ENCODE peak calls at places on chromosome 15, in four cellular contexts. One of them, this sample, is unnamed.

GRCh38 chr15:83545803-83546534 is 98.8 kb downstream of the SH3GL3 start:
- DNase-seq in astrocyte of the hippocampus: no peak
- DNase-seq in T-cell: no peak
- DNase-seq in stimulated activated CD8-positive, alpha-beta memory T cell treated with anti-CD3 and anti-CD28 coated beads, Interleukin-2, amount 100 ng/mL, for 48 hours: no peak
- DNase-seq in this sample: no peak

GRCh38 chr15:21269121-21269520 is 171.2 kb downstream of the POTEB3 start:
- DNase-seq in astrocyte of the hippocampus: no peak
- DNase-seq in T-cell: no peak
- DNase-seq in stimulated activated CD8-positive, alpha-beta memory T cell treated with anti-CD3 and anti-CD28 coated beads, Interleukin-2, amount 100 ng/mL, for 48 hours: no peak
- DNase-seq in this sample: no peak

GRCh38 chr15:57251941-57252340 is 124.4 kb upstream of the CGNL1 start:
- DNase-seq in astrocyte of the hippocampus: peak
- DNase-seq in T-cell: no peak
- DNase-seq in stimulated activated CD8-positive, alpha-beta memory T cell treated with anti-CD3 and anti-CD28 coated beads, Interleukin-2, amount 100 ng/mL, for 48 hours: no peak
- DNase-seq in this sample: no peak

GRCh38 chr15:78225783-78226541 is 8.4 kb downstream of the ACSBG1 start:
- DNase-seq in astrocyte of the hippocampus: peak
- DNase-seq in T-cell: no peak
- DNase-seq in stimulated activated CD8-positive, alpha-beta memory T cell treated with anti-CD3 and anti-CD28 coated beads, Interleukin-2, amount 100 ng/mL, for 48 hours: no peak
- DNase-seq in this sample: no peak

GRCh38 chr15:45023659-45024320 is 795 bp downstream of the SORD start:
- DNase-seq in astrocyte of the hippocampus: peak
- DNase-seq in T-cell: no peak
- DNase-seq in stimulated activated CD8-positive, alpha-beta memory T cell treated with anti-CD3 and anti-CD28 coated beads, Interleukin-2, amount 100 ng/mL, for 48 hours: no peak
- DNase-seq in this sample: no peak

GRCh38 chr15:48553559-48553958 is 92.0 kb downstream of the FBN1 start:
- DNase-seq in astrocyte of the hippocampus: no peak
- DNase-seq in T-cell: no peak
- DNase-seq in stimulated activated CD8-positive, alpha-beta memory T cell treated with anti-CD3 and anti-CD28 coated beads, Interleukin-2, amount 100 ng/mL, for 48 hours: no peak
- DNase-seq in this sample: no peak

GRCh38 chr15:78620839-78621421 is at the start of gene CHRNA3:
- DNase-seq in astrocyte of the hippocampus: no peak
- DNase-seq in T-cell: no peak
- DNase-seq in stimulated activated CD8-positive, alpha-beta memory T cell treated with anti-CD3 and anti-CD28 coated beads, Interleukin-2, amount 100 ng/mL, for 48 hours: no peak
- DNase-seq in this sample: peak

GRCh38 chr15:100764778-100765457 is 114.7 kb upstream of the ALDH1A3 start:
- DNase-seq in astrocyte of the hippocampus: peak
- DNase-seq in T-cell: no peak
- DNase-seq in stimulated activated CD8-positive, alpha-beta memory T cell treated with anti-CD3 and anti-CD28 coated beads, Interleukin-2, amount 100 ng/mL, for 48 hours: no peak
- DNase-seq in this sample: peak

GRCh38 chr15:55907797-55908196 is 85.6 kb downstream of the NEDD4 start:
- DNase-seq in astrocyte of the hippocampus: peak
- DNase-seq in T-cell: no peak
- DNase-seq in stimulated activated CD8-positive, alpha-beta memory T cell treated with anti-CD3 and anti-CD28 coated beads, Interleukin-2, amount 100 ng/mL, for 48 hours: no peak
- DNase-seq in this sample: peak

GRCh38 chr15:92882697-92883642 is 17.2 kb upstream of the CHD2 start:
- DNase-seq in astrocyte of the hippocampus: peak
- DNase-seq in T-cell: peak
- DNase-seq in stimulated activated CD8-positive, alpha-beta memory T cell treated with anti-CD3 and anti-CD28 coated beads, Interleukin-2, amount 100 ng/mL, for 48 hours: no peak
- DNase-seq in this sample: no peak

GRCh38 chr15:64651573-64652260 is 123.7 kb downstream of the RBPMS2 start:
- DNase-seq in astrocyte of the hippocampus: peak
- DNase-seq in T-cell: peak
- DNase-seq in stimulated activated CD8-positive, alpha-beta memory T cell treated with anti-CD3 and anti-CD28 coated beads, Interleukin-2, amount 100 ng/mL, for 48 hours: peak
- DNase-seq in this sample: peak

GRCh38 chr15:85473455-85473854 is 93.1 kb downstream of the AKAP13 start:
- DNase-seq in astrocyte of the hippocampus: peak
- DNase-seq in T-cell: no peak
- DNase-seq in stimulated activated CD8-positive, alpha-beta memory T cell treated with anti-CD3 and anti-CD28 coated beads, Interleukin-2, amount 100 ng/mL, for 48 hours: no peak
- DNase-seq in this sample: peak

GRCh38 chr15:89490550-89491315 is 5.7 kb downstream of the RHCG start:
- DNase-seq in astrocyte of the hippocampus: no peak
- DNase-seq in T-cell: no peak
- DNase-seq in stimulated activated CD8-positive, alpha-beta memory T cell treated with anti-CD3 and anti-CD28 coated beads, Interleukin-2, amount 100 ng/mL, for 48 hours: no peak
- DNase-seq in this sample: peak

GRCh38 chr15:90774731-90775521 is 57.8 kb downstream of the BLM start:
- DNase-seq in astrocyte of the hippocampus: peak
- DNase-seq in T-cell: no peak
- DNase-seq in stimulated activated CD8-positive, alpha-beta memory T cell treated with anti-CD3 and anti-CD28 coated beads, Interleukin-2, amount 100 ng/mL, for 48 hours: no peak
- DNase-seq in this sample: no peak

GRCh38 chr15:43376017-43376705 is 5.3 kb downstream of the TUBGCP4 start:
- DNase-seq in astrocyte of the hippocampus: peak
- DNase-seq in T-cell: peak
- DNase-seq in stimulated activated CD8-positive, alpha-beta memory T cell treated with anti-CD3 and anti-CD28 coated beads, Interleukin-2, amount 100 ng/mL, for 48 hours: no peak
- DNase-seq in this sample: peak

GRCh38 chr15:45026646-45027045 is 3.7 kb downstream of the SORD start:
- DNase-seq in astrocyte of the hippocampus: peak
- DNase-seq in T-cell: no peak
- DNase-seq in stimulated activated CD8-positive, alpha-beta memory T cell treated with anti-CD3 and anti-CD28 coated beads, Interleukin-2, amount 100 ng/mL, for 48 hours: no peak
- DNase-seq in this sample: no peak

GRCh38 chr15:64783796-64784195 is 8.4 kb upstream of the RBPMS2 start:
- DNase-seq in astrocyte of the hippocampus: no peak
- DNase-seq in T-cell: no peak
- DNase-seq in stimulated activated CD8-positive, alpha-beta memory T cell treated with anti-CD3 and anti-CD28 coated beads, Interleukin-2, amount 100 ng/mL, for 48 hours: no peak
- DNase-seq in this sample: no peak

GRCh38 chr15:86021281-86022264 is 58.1 kb upstream of the AGBL1 start:
- DNase-seq in astrocyte of the hippocampus: peak
- DNase-seq in T-cell: no peak
- DNase-seq in stimulated activated CD8-positive, alpha-beta memory T cell treated with anti-CD3 and anti-CD28 coated beads, Interleukin-2, amount 100 ng/mL, for 48 hours: no peak
- DNase-seq in this sample: peak

GRCh38 chr15:46091860-46092450 is 457.1 kb downstream of the SQOR start:
- DNase-seq in astrocyte of the hippocampus: peak
- DNase-seq in T-cell: no peak
- DNase-seq in stimulated activated CD8-positive, alpha-beta memory T cell treated with anti-CD3 and anti-CD28 coated beads, Interleukin-2, amount 100 ng/mL, for 48 hours: no peak
- DNase-seq in this sample: peak

GRCh38 chr15:88118741-88119140 is 137.8 kb downstream of the NTRK3 start:
- DNase-seq in astrocyte of the hippocampus: peak
- DNase-seq in T-cell: no peak
- DNase-seq in stimulated activated CD8-positive, alpha-beta memory T cell treated with anti-CD3 and anti-CD28 coated beads, Interleukin-2, amount 100 ng/mL, for 48 hours: no peak
- DNase-seq in this sample: no peak

GRCh38 chr15:81235276-81235675 is 38.6 kb downstream of the IL16 start:
- DNase-seq in astrocyte of the hippocampus: no peak
- DNase-seq in T-cell: no peak
- DNase-seq in stimulated activated CD8-positive, alpha-beta memory T cell treated with anti-CD3 and anti-CD28 coated beads, Interleukin-2, amount 100 ng/mL, for 48 hours: no peak
- DNase-seq in this sample: no peak

GRCh38 chr15:101124731-101125558 is 126.9 kb downstream of the CHSY1 start:
- DNase-seq in astrocyte of the hippocampus: peak
- DNase-seq in T-cell: no peak
- DNase-seq in stimulated activated CD8-positive, alpha-beta memory T cell treated with anti-CD3 and anti-CD28 coated beads, Interleukin-2, amount 100 ng/mL, for 48 hours: no peak
- DNase-seq in this sample: no peak

GRCh38 chr15:79204886-79205285 is 77.6 kb upstream of the ANKRD34C start:
- DNase-seq in astrocyte of the hippocampus: no peak
- DNase-seq in T-cell: no peak
- DNase-seq in stimulated activated CD8-positive, alpha-beta memory T cell treated with anti-CD3 and anti-CD28 coated beads, Interleukin-2, amount 100 ng/mL, for 48 hours: no peak
- DNase-seq in this sample: no peak

GRCh38 chr15:84598993-84599392 is 1.8 kb upstream of the ZSCAN2 start:
- DNase-seq in astrocyte of the hippocampus: peak
- DNase-seq in T-cell: no peak
- DNase-seq in stimulated activated CD8-positive, alpha-beta memory T cell treated with anti-CD3 and anti-CD28 coated beads, Interleukin-2, amount 100 ng/mL, for 48 hours: no peak
- DNase-seq in this sample: peak

GRCh38 chr15:40238927-40239591 is at the start of gene PAK6:
- DNase-seq in astrocyte of the hippocampus: peak
- DNase-seq in T-cell: no peak
- DNase-seq in stimulated activated CD8-positive, alpha-beta memory T cell treated with anti-CD3 and anti-CD28 coated beads, Interleukin-2, amount 100 ng/mL, for 48 hours: peak
- DNase-seq in this sample: peak

GRCh38 chr15:44813231-44813630 is 76.9 kb downstream of the TRIM69 start:
- DNase-seq in astrocyte of the hippocampus: no peak
- DNase-seq in T-cell: no peak
- DNase-seq in stimulated activated CD8-positive, alpha-beta memory T cell treated with anti-CD3 and anti-CD28 coated beads, Interleukin-2, amount 100 ng/mL, for 48 hours: no peak
- DNase-seq in this sample: no peak

GRCh38 chr15:63392355-63393009 is 10.8 kb upstream of the CA12 start:
- DNase-seq in astrocyte of the hippocampus: no peak
- DNase-seq in T-cell: no peak
- DNase-seq in stimulated activated CD8-positive, alpha-beta memory T cell treated with anti-CD3 and anti-CD28 coated beads, Interleukin-2, amount 100 ng/mL, for 48 hours: no peak
- DNase-seq in this sample: no peak

GRCh38 chr15:77836901-77837648 is 204.4 kb upstream of the LINGO1 start:
- DNase-seq in astrocyte of the hippocampus: no peak
- DNase-seq in T-cell: no peak
- DNase-seq in stimulated activated CD8-positive, alpha-beta memory T cell treated with anti-CD3 and anti-CD28 coated beads, Interleukin-2, amount 100 ng/mL, for 48 hours: no peak
- DNase-seq in this sample: peak

GRCh38 chr15:63595066-63595465 is 2.1 kb upstream of the FBXL22 start:
- DNase-seq in astrocyte of the hippocampus: no peak
- DNase-seq in T-cell: no peak
- DNase-seq in stimulated activated CD8-positive, alpha-beta memory T cell treated with anti-CD3 and anti-CD28 coated beads, Interleukin-2, amount 100 ng/mL, for 48 hours: no peak
- DNase-seq in this sample: no peak

GRCh38 chr15:68888419-68888818 is 41.9 kb upstream of the SPESP1 start:
- DNase-seq in astrocyte of the hippocampus: no peak
- DNase-seq in T-cell: peak
- DNase-seq in stimulated activated CD8-positive, alpha-beta memory T cell treated with anti-CD3 and anti-CD28 coated beads, Interleukin-2, amount 100 ng/mL, for 48 hours: no peak
- DNase-seq in this sample: peak

GRCh38 chr15:91561371-91562100 is 292.0 kb upstream of the SLCO3A1 start:
- DNase-seq in astrocyte of the hippocampus: peak
- DNase-seq in T-cell: no peak
- DNase-seq in stimulated activated CD8-positive, alpha-beta memory T cell treated with anti-CD3 and anti-CD28 coated beads, Interleukin-2, amount 100 ng/mL, for 48 hours: no peak
- DNase-seq in this sample: no peak

GRCh38 chr15:84797212-84797611 is 19.9 kb upstream of the ALPK3 start:
- DNase-seq in astrocyte of the hippocampus: peak
- DNase-seq in T-cell: no peak
- DNase-seq in stimulated activated CD8-positive, alpha-beta memory T cell treated with anti-CD3 and anti-CD28 coated beads, Interleukin-2, amount 100 ng/mL, for 48 hours: no peak
- DNase-seq in this sample: no peak

GRCh38 chr15:67855842-67856241 is 16.0 kb upstream of the RNU6-1 start:
- DNase-seq in astrocyte of the hippocampus: no peak
- DNase-seq in T-cell: no peak
- DNase-seq in stimulated activated CD8-positive, alpha-beta memory T cell treated with anti-CD3 and anti-CD28 coated beads, Interleukin-2, amount 100 ng/mL, for 48 hours: no peak
- DNase-seq in this sample: peak

GRCh38 chr15:43930079-43930478 is 103.3 kb downstream of the WDR76 start:
- DNase-seq in astrocyte of the hippocampus: peak
- DNase-seq in T-cell: no peak
- DNase-seq in stimulated activated CD8-positive, alpha-beta memory T cell treated with anti-CD3 and anti-CD28 coated beads, Interleukin-2, amount 100 ng/mL, for 48 hours: no peak
- DNase-seq in this sample: no peak

GRCh38 chr15:70432924-70433500 is 330.3 kb downstream of the UACA start:
- DNase-seq in astrocyte of the hippocampus: no peak
- DNase-seq in T-cell: no peak
- DNase-seq in stimulated activated CD8-positive, alpha-beta memory T cell treated with anti-CD3 and anti-CD28 coated beads, Interleukin-2, amount 100 ng/mL, for 48 hours: no peak
- DNase-seq in this sample: peak

GRCh38 chr15:77312523-77312922 is 107.4 kb downstream of the PEAK1 start:
- DNase-seq in astrocyte of the hippocampus: no peak
- DNase-seq in T-cell: no peak
- DNase-seq in stimulated activated CD8-positive, alpha-beta memory T cell treated with anti-CD3 and anti-CD28 coated beads, Interleukin-2, amount 100 ng/mL, for 48 hours: no peak
- DNase-seq in this sample: no peak

GRCh38 chr15:61828008-61828407 is 232.2 kb downstream of the VPS13C start:
- DNase-seq in astrocyte of the hippocampus: no peak
- DNase-seq in T-cell: no peak
- DNase-seq in stimulated activated CD8-positive, alpha-beta memory T cell treated with anti-CD3 and anti-CD28 coated beads, Interleukin-2, amount 100 ng/mL, for 48 hours: no peak
- DNase-seq in this sample: no peak

GRCh38 chr15:25608926-25609325 is 170.1 kb upstream of the UBE3A start:
- DNase-seq in astrocyte of the hippocampus: no peak
- DNase-seq in T-cell: no peak
- DNase-seq in stimulated activated CD8-positive, alpha-beta memory T cell treated with anti-CD3 and anti-CD28 coated beads, Interleukin-2, amount 100 ng/mL, for 48 hours: no peak
- DNase-seq in this sample: no peak

This sample was measured in islet precursor cell.